ENCODE peak calls at places on chromosome 13, in ten cellular contexts. One of them, this sample, is unnamed.

GRCh38 chr13:44679602-44680001 is 103.5 kb upstream of the TSC22D1 start:
- DNase-seq in left lung: no peak
- DNase-seq in CD4-positive, alpha-beta T cell: no peak
- DNase-seq in AG04450: no peak
- DNase-seq in CD8-positive, alpha-beta T cell: no peak
- DNase-seq in osteoblast: peak
- DNase-seq in neural progenitor cell: no peak
- DNase-seq in mesothelial cell of epicardium: no peak
- DNase-seq in PC-3: no peak
- DNase-seq in BJ: no peak
- DNase-seq in this sample: no peak

GRCh38 chr13:44068737-44069136 is 189.0 kb downstream of the LACC1 start:
- DNase-seq in BJ: peak
- DNase-seq in PC-3: peak
- DNase-seq in AG04450: peak
- DNase-seq in CD8-positive, alpha-beta T cell: no peak
- DNase-seq in neural progenitor cell: no peak
- DNase-seq in left lung: no peak
- DNase-seq in CD4-positive, alpha-beta T cell: no peak
- DNase-seq in mesothelial cell of epicardium: no peak
- DNase-seq in osteoblast: peak
- DNase-seq in this sample: no peak

GRCh38 chr13:95553271-95553588 is 710 bp downstream of the CLDN10 start:
- DNase-seq in left lung: no peak
- DNase-seq in BJ: no peak
- DNase-seq in neural progenitor cell: peak
- DNase-seq in CD4-positive, alpha-beta T cell: no peak
- DNase-seq in AG04450: no peak
- DNase-seq in CD8-positive, alpha-beta T cell: no peak
- DNase-seq in osteoblast: peak
- DNase-seq in mesothelial cell of epicardium: no peak
- DNase-seq in PC-3: no peak
- DNase-seq in this sample: no peak

GRCh38 chr13:73800011-73800410 is 334.2 kb downstream of the KLF12 start:
- DNase-seq in CD8-positive, alpha-beta T cell: no peak
- DNase-seq in mesothelial cell of epicardium: no peak
- DNase-seq in neural progenitor cell: no peak
- DNase-seq in osteoblast: no peak
- DNase-seq in left lung: no peak
- DNase-seq in PC-3: no peak
- DNase-seq in BJ: no peak
- DNase-seq in AG04450: no peak
- DNase-seq in CD4-positive, alpha-beta T cell: no peak
- DNase-seq in this sample: no peak

GRCh38 chr13:99988469-99989375 is 7.1 kb downstream of the ZIC2 start:
- DNase-seq in AG04450: no peak
- DNase-seq in osteoblast: peak
- DNase-seq in neural progenitor cell: peak
- DNase-seq in PC-3: no peak
- DNase-seq in BJ: no peak
- DNase-seq in CD4-positive, alpha-beta T cell: no peak
- DNase-seq in mesothelial cell of epicardium: no peak
- DNase-seq in left lung: no peak
- DNase-seq in CD8-positive, alpha-beta T cell: no peak
- DNase-seq in this sample: no peak

GRCh38 chr13:30600470-30600869 is 17.2 kb upstream of the USPL1 start:
- DNase-seq in neural progenitor cell: no peak
- DNase-seq in AG04450: no peak
- DNase-seq in BJ: no peak
- DNase-seq in osteoblast: no peak
- DNase-seq in PC-3: no peak
- DNase-seq in left lung: no peak
- DNase-seq in CD8-positive, alpha-beta T cell: no peak
- DNase-seq in mesothelial cell of epicardium: no peak
- DNase-seq in CD4-positive, alpha-beta T cell: no peak
- DNase-seq in this sample: no peak

GRCh38 chr13:30153871-30154426 is 153.4 kb downstream of the KATNAL1 start:
- DNase-seq in osteoblast: peak
- DNase-seq in left lung: no peak
- DNase-seq in BJ: no peak
- DNase-seq in AG04450: no peak
- DNase-seq in neural progenitor cell: peak
- DNase-seq in PC-3: no peak
- DNase-seq in CD8-positive, alpha-beta T cell: no peak
- DNase-seq in mesothelial cell of epicardium: no peak
- DNase-seq in CD4-positive, alpha-beta T cell: no peak
- DNase-seq in this sample: no peak

GRCh38 chr13:94435604-94436226 is 43.8 kb downstream of the DCT start:
- DNase-seq in left lung: no peak
- DNase-seq in BJ: peak
- DNase-seq in PC-3: peak
- DNase-seq in neural progenitor cell: peak
- DNase-seq in CD4-positive, alpha-beta T cell: no peak
- DNase-seq in osteoblast: peak
- DNase-seq in mesothelial cell of epicardium: no peak
- DNase-seq in CD8-positive, alpha-beta T cell: no peak
- DNase-seq in AG04450: peak
- DNase-seq in this sample: peak

GRCh38 chr13:109274188-109274821 is 512.1 kb downstream of the IRS2 start:
- DNase-seq in BJ: no peak
- DNase-seq in mesothelial cell of epicardium: no peak
- DNase-seq in CD4-positive, alpha-beta T cell: no peak
- DNase-seq in neural progenitor cell: peak
- DNase-seq in PC-3: peak
- DNase-seq in left lung: no peak
- DNase-seq in osteoblast: no peak
- DNase-seq in AG04450: peak
- DNase-seq in CD8-positive, alpha-beta T cell: no peak
- DNase-seq in this sample: no peak

GRCh38 chr13:40517486-40518311 is 148.7 kb downstream of the FOXO1 start:
- DNase-seq in PC-3: no peak
- DNase-seq in BJ: no peak
- DNase-seq in CD8-positive, alpha-beta T cell: no peak
- DNase-seq in CD4-positive, alpha-beta T cell: no peak
- DNase-seq in left lung: no peak
- DNase-seq in osteoblast: no peak
- DNase-seq in neural progenitor cell: no peak
- DNase-seq in mesothelial cell of epicardium: no peak
- DNase-seq in AG04450: no peak
- DNase-seq in this sample: peak

GRCh38 chr13:31174018-31174417 is 12.3 kb upstream of the HSPH1 start:
- DNase-seq in AG04450: peak
- DNase-seq in CD8-positive, alpha-beta T cell: no peak
- DNase-seq in left lung: no peak
- DNase-seq in PC-3: peak
- DNase-seq in neural progenitor cell: no peak
- DNase-seq in CD4-positive, alpha-beta T cell: no peak
- DNase-seq in mesothelial cell of epicardium: no peak
- DNase-seq in BJ: no peak
- DNase-seq in osteoblast: no peak
- DNase-seq in this sample: no peak

GRCh38 chr13:48334534-48335127 is 31.1 kb downstream of the RB1 start:
- DNase-seq in left lung: no peak
- DNase-seq in CD8-positive, alpha-beta T cell: no peak
- DNase-seq in BJ: peak
- DNase-seq in CD4-positive, alpha-beta T cell: no peak
- DNase-seq in AG04450: no peak
- DNase-seq in PC-3: peak
- DNase-seq in mesothelial cell of epicardium: no peak
- DNase-seq in osteoblast: no peak
- DNase-seq in neural progenitor cell: peak
- DNase-seq in this sample: peak
- TF ChIP-seq CTCF in left lung: peak
- TF ChIP-seq CTCF in CD8-positive, alpha-beta T cell: peak
- TF ChIP-seq CTCF in BJ: peak
- TF ChIP-seq CTCF in CD4-positive, alpha-beta T cell: peak
- TF ChIP-seq CTCF in AG04450: peak
- TF ChIP-seq CTCF in PC-3: peak
- TF ChIP-seq CTCF in mesothelial cell of epicardium: no peak
- TF ChIP-seq CTCF in osteoblast: peak
- TF ChIP-seq CTCF in neural progenitor cell: peak
- TF ChIP-seq CTCF in this sample: peak

GRCh38 chr13:50611117-50611781 is 232.2 kb downstream of the DLEU7 start:
- DNase-seq in neural progenitor cell: no peak
- DNase-seq in CD4-positive, alpha-beta T cell: no peak
- DNase-seq in AG04450: no peak
- DNase-seq in CD8-positive, alpha-beta T cell: no peak
- DNase-seq in left lung: no peak
- DNase-seq in PC-3: no peak
- DNase-seq in osteoblast: no peak
- DNase-seq in BJ: no peak
- DNase-seq in mesothelial cell of epicardium: no peak
- DNase-seq in this sample: no peak

GRCh38 chr13:50612717-50613116 is 230.8 kb downstream of the DLEU7 start:
- DNase-seq in CD4-positive, alpha-beta T cell: no peak
- DNase-seq in BJ: no peak
- DNase-seq in neural progenitor cell: no peak
- DNase-seq in osteoblast: no peak
- DNase-seq in AG04450: no peak
- DNase-seq in PC-3: no peak
- DNase-seq in left lung: no peak
- DNase-seq in CD8-positive, alpha-beta T cell: no peak
- DNase-seq in mesothelial cell of epicardium: no peak
- DNase-seq in this sample: no peak

GRCh38 chr13:50615234-50615633 is 228.3 kb downstream of the DLEU7 start:
- DNase-seq in PC-3: no peak
- DNase-seq in CD8-positive, alpha-beta T cell: no peak
- DNase-seq in left lung: no peak
- DNase-seq in osteoblast: no peak
- DNase-seq in mesothelial cell of epicardium: no peak
- DNase-seq in BJ: no peak
- DNase-seq in AG04450: no peak
- DNase-seq in CD4-positive, alpha-beta T cell: no peak
- DNase-seq in neural progenitor cell: no peak
- DNase-seq in this sample: no peak

GRCh38 chr13:50616101-50616500 is 227.4 kb downstream of the DLEU7 start:
- DNase-seq in neural progenitor cell: no peak
- DNase-seq in mesothelial cell of epicardium: no peak
- DNase-seq in CD8-positive, alpha-beta T cell: no peak
- DNase-seq in BJ: no peak
- DNase-seq in left lung: no peak
- DNase-seq in PC-3: peak
- DNase-seq in CD4-positive, alpha-beta T cell: no peak
- DNase-seq in osteoblast: no peak
- DNase-seq in AG04450: peak
- DNase-seq in this sample: no peak

DNA sequence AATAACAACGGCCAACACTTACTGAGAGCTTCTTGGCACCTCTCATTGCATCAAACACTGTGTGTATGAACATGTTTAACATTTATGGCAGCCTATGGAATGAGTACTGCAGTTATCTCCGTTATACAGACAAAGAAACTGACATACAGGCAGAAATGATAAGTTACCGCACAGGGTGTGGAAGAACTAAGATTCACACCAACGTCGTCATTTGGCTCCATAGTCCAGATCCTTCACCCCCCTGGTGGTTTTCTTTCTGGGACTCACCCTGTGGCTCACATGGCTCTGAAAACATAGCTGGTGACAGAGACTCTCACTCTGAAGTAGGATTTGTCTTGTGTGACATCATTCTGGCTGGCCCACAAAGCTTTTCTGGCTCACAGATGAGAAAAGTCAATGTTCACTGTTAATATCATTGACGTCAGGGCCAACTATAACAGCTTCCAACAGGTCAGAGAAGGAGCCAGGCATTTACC is 230.1 kb downstream of the DLEU7 start:
- DNase-seq in mesothelial cell of epicardium: no peak
- DNase-seq in left lung: no peak
- DNase-seq in AG04450: no peak
- DNase-seq in PC-3: no peak
- DNase-seq in BJ: no peak
- DNase-seq in CD8-positive, alpha-beta T cell: no peak
- DNase-seq in neural progenitor cell: no peak
- DNase-seq in CD4-positive, alpha-beta T cell: no peak
- DNase-seq in osteoblast: no peak
- DNase-seq in this sample: no peak
- TF ChIP-seq CTCF in mesothelial cell of epicardium: no peak
- TF ChIP-seq CTCF in left lung: no peak
- TF ChIP-seq CTCF in AG04450: no peak
- TF ChIP-seq CTCF in PC-3: no peak
- TF ChIP-seq CTCF in BJ: no peak
- TF ChIP-seq CTCF in CD8-positive, alpha-beta T cell: no peak
- TF ChIP-seq CTCF in neural progenitor cell: no peak
- TF ChIP-seq CTCF in CD4-positive, alpha-beta T cell: no peak
- TF ChIP-seq CTCF in osteoblast: no peak
- TF ChIP-seq CTCF in this sample: no peak

DNA sequence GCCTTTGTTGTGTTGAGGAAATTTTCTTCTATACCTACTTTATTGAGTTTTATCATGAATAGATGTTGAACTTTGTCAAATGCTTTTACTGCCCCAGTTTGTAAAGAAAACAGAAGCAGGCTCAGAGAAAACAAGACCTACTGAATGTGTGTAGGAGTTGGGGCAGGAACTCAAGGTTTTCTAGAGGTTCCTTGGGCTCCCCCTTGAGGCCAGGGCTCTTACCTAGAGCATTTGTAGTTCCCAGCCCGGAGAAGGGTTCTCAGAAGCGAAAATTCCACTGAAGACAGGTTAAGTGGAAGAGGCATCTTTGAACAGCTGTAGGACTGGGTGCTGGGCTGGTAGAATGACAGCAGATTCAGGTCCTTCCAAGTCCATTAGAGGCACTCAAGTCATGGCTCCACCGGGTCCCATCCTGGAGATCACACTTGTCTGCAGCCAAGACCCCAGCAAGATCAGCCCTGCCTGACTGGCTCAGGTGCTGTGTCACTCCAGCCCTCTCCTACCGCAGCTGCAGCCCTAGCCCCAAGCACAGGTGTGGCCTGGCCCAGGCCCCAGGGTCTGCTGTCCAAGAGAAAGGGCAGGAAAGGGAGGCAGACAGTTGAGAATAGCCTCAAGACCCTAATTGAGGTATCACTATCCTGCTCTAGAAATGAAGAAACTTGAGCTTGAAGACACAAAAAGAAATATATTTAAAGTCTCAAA is 425.5 kb downstream of the PCDH20 start:
- DNase-seq in neural progenitor cell: peak
- DNase-seq in mesothelial cell of epicardium: no peak
- DNase-seq in AG04450: no peak
- DNase-seq in left lung: no peak
- DNase-seq in PC-3: peak
- DNase-seq in BJ: no peak
- DNase-seq in CD4-positive, alpha-beta T cell: no peak
- DNase-seq in CD8-positive, alpha-beta T cell: no peak
- DNase-seq in osteoblast: no peak
- DNase-seq in this sample: no peak
- TF ChIP-seq CTCF in neural progenitor cell: peak
- TF ChIP-seq CTCF in mesothelial cell of epicardium: no peak
- TF ChIP-seq CTCF in AG04450: no peak
- TF ChIP-seq CTCF in left lung: no peak
- TF ChIP-seq CTCF in PC-3: peak
- TF ChIP-seq CTCF in BJ: no peak
- TF ChIP-seq CTCF in CD4-positive, alpha-beta T cell: no peak
- TF ChIP-seq CTCF in CD8-positive, alpha-beta T cell: no peak
- TF ChIP-seq CTCF in osteoblast: no peak
- TF ChIP-seq CTCF in this sample: no peak

DNA sequence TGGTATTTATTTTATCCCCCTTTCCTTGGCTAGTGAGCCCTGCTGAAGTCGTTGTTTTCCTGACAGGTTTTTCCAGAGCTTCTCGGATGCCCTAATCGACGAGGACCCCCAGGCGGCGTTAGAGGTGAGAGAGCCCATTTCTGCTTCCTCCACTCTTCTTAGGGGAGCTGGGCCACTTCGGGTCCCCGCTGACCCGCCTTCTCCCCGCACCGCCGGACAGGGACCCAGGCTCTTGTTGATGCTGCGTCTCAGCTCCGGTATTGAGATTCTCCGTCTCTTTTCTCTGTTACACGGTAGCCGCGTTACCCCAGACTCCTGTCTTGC is 306 bp downstream of the SUGT1 start:
- DNase-seq in mesothelial cell of epicardium: no peak
- DNase-seq in CD4-positive, alpha-beta T cell: no peak
- DNase-seq in CD8-positive, alpha-beta T cell: no peak
- DNase-seq in neural progenitor cell: no peak
- DNase-seq in left lung: peak
- DNase-seq in PC-3: no peak
- DNase-seq in osteoblast: peak
- DNase-seq in AG04450: no peak
- DNase-seq in BJ: no peak
- DNase-seq in this sample: peak
- TF ChIP-seq CTCF in mesothelial cell of epicardium: no peak
- TF ChIP-seq CTCF in CD4-positive, alpha-beta T cell: peak
- TF ChIP-seq CTCF in CD8-positive, alpha-beta T cell: peak
- TF ChIP-seq CTCF in neural progenitor cell: peak
- TF ChIP-seq CTCF in left lung: no peak
- TF ChIP-seq CTCF in PC-3: no peak
- TF ChIP-seq CTCF in osteoblast: no peak
- TF ChIP-seq CTCF in AG04450: no peak
- TF ChIP-seq CTCF in BJ: no peak
- TF ChIP-seq CTCF in this sample: no peak

This sample was measured in GM13977.